ENCODE peak calls at places on chromosomes 13 and 19, in eight cellular contexts. F is putamen; P is stimulated activated CD4-positive, alpha-beta T cell treated with anti-CD3 and anti-CD28 coated beads, Interleukin-15, amount 100 ng/mL, for 24 hours; T is PC-3; J is left cardiac atrium; E is cerebellar cortex; X is GM03348; N is H1. U is an unnamed sample.

GRCh38 chr13:27261376-27261775 is 9.3 kb upstream of the RASL11A start:
- DNase-seq in F (no peak), P (no peak), T (peak), J (no peak), E (no peak), X (no peak), N (no peak), U (no peak)

GRCh38 chr19:8552810-8553209 is 24.4 kb downstream of the MYO1F start:
- DNase-seq in F (no peak), P (peak), T (peak), J (no peak), E (peak), X (no peak), N (peak), U (no peak)

GRCh38 chr13:30872685-30873443 is 33.2 kb upstream of the MEDAG start:
- DNase-seq in F (peak), P (no peak), T (no peak), J (peak), E (no peak), X (peak), N (no peak), U (no peak)

GRCh38 chr19:3510727-3511126 is 4.6 kb downstream of the FZR1 start:
- DNase-seq in F (no peak), P (no peak), T (no peak), J (no peak), E (peak), X (no peak), N (no peak), U (no peak)

GRCh38 chr19:46901701-46902401 is 41.1 kb downstream of the ARHGAP35 start:
- DNase-seq in F (no peak), P (no peak), T (peak), J (no peak), E (no peak), X (no peak), N (no peak), U (no peak)

GRCh38 chr13:114011226-114011625 is 37.4 kb upstream of the C13orf46 start:
- DNase-seq in F (no peak), P (no peak), T (no peak), J (peak), E (no peak), X (no peak), N (no peak), U (no peak)

GRCh38 chr13:24040835-24041234 is 119.7 kb upstream of the SPATA13 start:
- DNase-seq in F (peak), P (no peak), T (no peak), J (no peak), E (no peak), X (no peak), N (no peak), U (peak)

GRCh38 chr13:32134241-32134801 is 102.7 kb downstream of the FRY start:
- DNase-seq in F (no peak), P (no peak), T (peak), J (no peak), E (no peak), X (no peak), N (no peak), U (no peak)

GRCh38 chr19:19548915-19549537 is 11.0 kb downstream of the CILP2 start:
- DNase-seq in F (no peak), P (no peak), T (no peak), J (no peak), E (no peak), X (no peak), N (no peak), U (no peak)

GRCh38 chr19:39518975-39519374 is 4.0 kb downstream of the SELENOV start:
- DNase-seq in F (no peak), P (no peak), T (no peak), J (no peak), E (no peak), X (no peak), N (no peak), U (no peak)

GRCh38 chr13:20566917-20567755 is at the start of gene IFT88:
- DNase-seq in F (peak), P (peak), T (peak), J (peak), E (peak), X (peak), N (peak), U (peak)

GRCh38 chr13:44815507-44816074 is 173.7 kb downstream of the NUFIP1 start:
- DNase-seq in F (peak), P (peak), T (peak), J (peak), E (no peak), X (peak), N (peak), U (no peak)

GRCh38 chr13:110116072-110116487 is 190.9 kb downstream of the COL4A1 start:
- DNase-seq in F (no peak), P (peak), T (peak), J (peak), E (peak), X (peak), N (no peak), U (no peak)

GRCh38 chr19:58434217-58434616 is 5.7 kb downstream of the ZNF132 start:
- DNase-seq in F (no peak), P (no peak), T (no peak), J (no peak), E (no peak), X (no peak), N (no peak), U (no peak)

GRCh38 chr13:18947376-18947977 is 234.1 kb downstream of the TUBA3C start:
- DNase-seq in F (no peak), P (no peak), T (no peak), J (no peak), E (no peak), X (no peak), N (no peak), U (no peak)

GRCh38 chr13:97567510-97568243 is 133.7 kb downstream of the RAP2A start:
- DNase-seq in F (no peak), P (no peak), T (peak), J (no peak), E (no peak), X (peak), N (no peak), U (peak)

GRCh38 chr19:18294467-18294864 is 13.0 kb upstream of the JUND start:
- DNase-seq in F (no peak), P (peak), T (peak), J (peak), E (no peak), X (no peak), N (no peak), U (no peak)

GRCh38 chr19:23776507-23777205 is 18.0 kb upstream of the ZNF681 start:
- DNase-seq in F (no peak), P (no peak), T (no peak), J (no peak), E (no peak), X (no peak), N (no peak), U (no peak)

GRCh38 chr13:67227131-67227983 is 2.8 kb downstream of the PCDH9 start:
- DNase-seq in F (no peak), P (no peak), T (no peak), J (no peak), E (peak), X (no peak), N (no peak), U (no peak)

GRCh38 chr13:79194272-79194671 is 211.8 kb downstream of the RBM26 start:
- DNase-seq in F (no peak), P (peak), T (no peak), J (no peak), E (no peak), X (no peak), N (no peak), U (no peak)

GRCh38 chr13:80437212-80437611 is 96.3 kb upstream of the SPRY2 start:
- DNase-seq in F (no peak), P (no peak), T (no peak), J (no peak), E (no peak), X (no peak), N (no peak), U (no peak)

GRCh38 chr19:43414554-43414953 is at the start of gene TEX101:
- DNase-seq in F (no peak), P (no peak), T (no peak), J (no peak), E (no peak), X (no peak), N (no peak), U (no peak)

GRCh38 chr13:36959438-36960116 is 39.5 kb upstream of the SMAD9 start:
- DNase-seq in F (no peak), P (no peak), T (no peak), J (no peak), E (no peak), X (no peak), N (no peak), U (no peak)

GRCh38 chr13:98060282-98060681 is 82.6 kb upstream of the FARP1 start:
- DNase-seq in F (no peak), P (no peak), T (no peak), J (no peak), E (no peak), X (no peak), N (no peak), U (no peak)

GRCh38 chr19:55647732-55648656 is at the start of gene CCDC106:
- DNase-seq in F (peak), P (peak), T (peak), J (peak), E (peak), X (peak), N (no peak), U (peak)

GRCh38 chr19:18049390-18049789 is 37.3 kb downstream of the IL12RB1 start:
- DNase-seq in F (peak), P (no peak), T (no peak), J (peak), E (no peak), X (peak), N (no peak), U (peak)

GRCh38 chr19:19563348-19563848 is 25.3 kb downstream of the CILP2 start:
- DNase-seq in F (no peak), P (no peak), T (no peak), J (no peak), E (no peak), X (no peak), N (no peak), U (no peak)

GRCh38 chr19:52270266-52270885 is 989 bp downstream of the ZNF766 start:
- DNase-seq in F (peak), P (peak), T (no peak), J (peak), E (no peak), X (peak), N (no peak), U (no peak)

GRCh38 chr13:97030705-97031452 is 36.6 kb upstream of the OXGR1 start:
- DNase-seq in F (no peak), P (no peak), T (peak), J (no peak), E (no peak), X (peak), N (no peak), U (no peak)

GRCh38 chr19:35353635-35354034 is 4.6 kb upstream of the FFAR3 start:
- DNase-seq in F (no peak), P (no peak), T (no peak), J (no peak), E (no peak), X (no peak), N (no peak), U (no peak)

GRCh38 chr19:38699647-38700349 is 44.5 kb downstream of the CAPN12 start:
- DNase-seq in F (no peak), P (no peak), T (no peak), J (no peak), E (no peak), X (no peak), N (no peak), U (no peak)

GRCh38 chr13:34086281-34086680 is 268.3 kb downstream of the RFC3 start:
- DNase-seq in F (no peak), P (no peak), T (no peak), J (no peak), E (no peak), X (no peak), N (no peak), U (no peak)